ENCODE peak calls at places on chromosomes 7 and 10, in ten cellular contexts. A is hepatocyte, V is OCI-LY7, G is fibroblast of mammary gland, W is RWPE1, N is suprapubic skin, L is fibroblast of lung, X is endothelial cell, F is GM23338, C is dorsolateral prefrontal cortex. K is an unnamed sample.

GRCh38 chr10:48897438-48897790 is 42.2 kb downstream of the LRRC18 start:
- DNase-seq in A (no peak), G (no peak), F (no peak), C (no peak), L (no peak), V (no peak), N (no peak), X (no peak), W (no peak), K (no peak)

GRCh38 chr7:102992820-102993531 is 80.2 kb downstream of the LRRC17 start:
- DNase-seq in W (peak; percentile 19), N (no peak), F (no peak), L (no peak), C (no peak), V (no peak), A (peak; percentile 30), X (no peak), G (peak; percentile 72), K (no peak)

GRCh38 chr10:132829403-132829802 is 43.5 kb upstream of the NKX6-2 start:
- DNase-seq in G (no peak), W (no peak), V (no peak), N (no peak), L (no peak), A (no peak), X (no peak), F (no peak), C (no peak), K (no peak)

GRCh38 chr7:90271753-90272152 is 26.8 kb downstream of the CFAP69 start:
- DNase-seq in C (no peak), A (no peak), L (peak; percentile 72), N (no peak), W (no peak), G (peak; percentile 92), X (no peak), V (no peak), F (no peak), K (no peak)

GRCh38 chr7:108347616-108348015 is 108.6 kb downstream of the NRCAM start:
- DNase-seq in A (peak; percentile 54), G (peak; percentile 63), V (no peak), W (peak; percentile 37), L (peak; percentile 64), X (peak; percentile 58), C (no peak), N (no peak), F (peak; percentile 96), K (no peak)

GRCh38 chr7:77903597-77903996 is 105.0 kb downstream of the PHTF2 start:
- DNase-seq in N (no peak), A (no peak), C (no peak), G (peak; percentile 24), V (peak; percentile 72), L (no peak), X (no peak), F (peak; percentile 50), W (peak; percentile 4), K (no peak)

GRCh38 chr10:132981173-132981555 is 38.8 kb upstream of the CFAP46 start:
- DNase-seq in C (no peak), W (no peak), N (no peak), A (no peak), G (no peak), L (no peak), F (no peak), X (no peak), V (no peak), K (no peak)

GRCh38 chr10:72784551-72785421 is 92.8 kb downstream of the MCU start:
- DNase-seq in A (peak; percentile 51), N (no peak), X (peak; percentile 50), C (peak; percentile 54), V (no peak), G (peak; percentile 87), F (peak; percentile 76), L (peak; percentile 88), W (peak; percentile 84), K (no peak)

GRCh38 chr7:87475359-87476178 is at the start of gene ABCB4:
- DNase-seq in L (no peak), V (no peak), C (no peak), X (no peak), A (peak; percentile 46), G (no peak), F (peak; percentile 39), W (no peak), N (no peak), K (no peak)

DNA sequence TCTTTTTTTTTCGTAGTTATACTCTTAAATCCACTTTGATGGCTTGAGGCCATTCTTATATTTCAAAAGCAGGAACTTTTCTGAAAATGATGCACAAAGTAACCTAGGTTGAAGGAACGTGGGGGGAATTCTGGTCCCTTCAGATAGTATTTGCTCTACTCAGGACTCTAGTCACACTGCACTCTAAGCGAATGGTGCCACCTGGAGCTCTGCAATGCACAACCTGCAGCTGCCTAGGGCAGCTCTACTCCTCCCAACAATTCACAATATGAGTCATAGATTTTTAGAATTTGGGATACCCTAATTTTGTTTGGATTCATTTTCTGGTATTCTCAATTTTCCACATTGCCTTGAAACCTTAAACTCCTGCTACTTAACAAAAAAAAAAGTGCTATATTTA is 17.3 kb downstream of the SYPL1 start:
- DNase-seq in G (no peak), C (no peak), W (no peak), V (peak; percentile 39), F (no peak), X (no peak), A (no peak), L (no peak), N (no peak), K (no peak)
- TF ChIP-seq CTCF in G (no peak), C (no peak), W (peak; percentile 19), V (peak; percentile 65), F (peak; percentile 27), X (no peak), A (no peak), L (no peak), N (no peak), K (no peak)

GRCh38 chr10:24929056-24929544 is 23.3 kb downstream of the PRTFDC1 start:
- DNase-seq in G (peak; percentile 95), F (no peak), W (no peak), C (no peak), V (no peak), L (peak; percentile 75), X (no peak), A (no peak), N (no peak), K (no peak)

GRCh38 chr10:24931236-24931635 is 21.2 kb downstream of the PRTFDC1 start:
- DNase-seq in A (no peak), F (no peak), W (no peak), L (no peak), V (no peak), N (no peak), X (no peak), G (no peak), C (no peak), K (no peak)

GRCh38 chr10:24928163-24928562 is 24.2 kb downstream of the PRTFDC1 start:
- DNase-seq in V (no peak), N (no peak), X (no peak), W (no peak), L (no peak), G (no peak), C (no peak), F (no peak), A (no peak), K (no peak)

GRCh38 chr10:24929904-24930303 is 22.5 kb downstream of the PRTFDC1 start:
- DNase-seq in F (no peak), A (no peak), G (no peak), V (no peak), N (no peak), L (no peak), X (no peak), C (no peak), W (no peak), K (no peak)

GRCh38 chr10:24930427-24930826 is 22.0 kb downstream of the PRTFDC1 start:
- DNase-seq in W (no peak), L (no peak), C (no peak), A (no peak), V (no peak), X (no peak), N (no peak), F (no peak), G (peak; percentile 48), K (no peak)
- TF ChIP-seq CTCF in W (no peak), L (no peak), C (no peak), A (no peak), V (no peak), X (no peak), N (no peak), F (no peak), G (no peak), K (no peak)

GRCh38 chr10:127649642-127650041 is 87.3 kb upstream of the FOXI2 start:
- DNase-seq in C (no peak), W (no peak), N (no peak), X (peak; percentile 34), F (peak; percentile 88), L (no peak), V (peak; percentile 11), A (no peak), G (peak; percentile 5), K (no peak)
- TF ChIP-seq CTCF in C (no peak), W (no peak), N (no peak), X (no peak), F (peak; percentile 82), L (no peak), V (peak; percentile 67), A (peak; percentile 14), G (peak; percentile 23), K (peak; percentile 47)

GRCh38 chr7:149494738-149495368 is 2.8 kb downstream of the ZNF746 start:
- DNase-seq in C (no peak), A (no peak), G (peak; percentile 70), V (no peak), F (no peak), L (peak; percentile 75), N (no peak), X (no peak), W (no peak), K (no peak)
- TF ChIP-seq CTCF in C (no peak), A (no peak), G (no peak), V (no peak), F (no peak), L (no peak), N (no peak), X (no peak), W (no peak), K (no peak)

DNA sequence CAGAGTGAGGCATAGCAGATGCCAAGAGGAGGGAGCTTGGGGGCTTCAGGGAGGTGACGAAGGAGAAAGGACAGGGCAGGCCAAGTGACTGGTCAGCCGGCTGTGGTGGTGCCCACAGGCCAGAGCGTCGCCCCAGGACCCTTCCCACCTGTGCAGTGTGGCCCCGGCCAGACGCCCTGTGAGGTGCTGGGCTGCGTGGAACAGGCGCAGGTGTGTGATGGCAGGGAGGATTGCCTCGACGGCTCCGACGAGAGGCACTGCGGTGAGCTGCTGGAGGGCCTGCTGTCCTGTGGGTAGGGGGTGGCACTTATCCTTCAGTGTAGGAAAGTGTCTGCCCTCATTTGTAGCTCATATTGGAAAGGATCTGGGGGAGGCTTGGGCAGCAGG is 26.8 kb upstream of the ZNF467 start:
- DNase-seq in X (no peak), F (no peak), C (no peak), N (no peak), L (no peak), W (no peak), V (no peak), A (no peak), G (no peak), K (no peak)
- TF ChIP-seq CTCF in X (no peak), F (no peak), C (no peak), N (no peak), L (no peak), W (peak; percentile 3), V (peak; percentile 11), A (no peak), G (no peak), K (no peak)

K was measured in type B pancreatic cell.